ENCODE peak calls at places on chromosomes 2 and 18, in four cellular contexts. K, W, E and I are unnamed samples.

GRCh38 chr2:186771395-186771794 is 77.5 kb downstream of the FAM171B start:
- DNase-seq in K (no peak), E (no peak), W (no peak), I (no peak)

GRCh38 chr2:7014201-7014640 is 97.0 kb downstream of the RNF144A start:
- DNase-seq in E (peak; percentile 34), K (no peak), W (no peak), I (no peak)

GRCh38 chr2:73907840-73908452 is 15.1 kb downstream of the ACTG2 start:
- DNase-seq in K (peak; percentile 64), E (peak; percentile 63), W (peak; percentile 69), I (no peak)

GRCh38 chr18:21831413-21831831 is 90.8 kb downstream of the MIB1 start:
- DNase-seq in K (no peak), E (no peak), W (no peak), I (no peak)

GRCh38 chr2:67702284-67702683 is 305.2 kb downstream of the ETAA1 start:
- DNase-seq in E (no peak), K (no peak), W (no peak), I (no peak)

GRCh38 chr18:35641916-35642315 is 60.4 kb downstream of the GALNT1 start:
- DNase-seq in K (no peak), E (no peak), W (no peak), I (no peak)

GRCh38 chr2:138275292-138275690 is 226.3 kb upstream of the SPOPL start:
- DNase-seq in K (no peak), E (no peak), W (no peak), I (no peak)

GRCh38 chr2:53028259-53028658 is 739.3 kb upstream of the CHAC2 start:
- DNase-seq in K (no peak), W (no peak), E (no peak), I (no peak)

GRCh38 chr18:50126466-50126865 is 68.5 kb downstream of the MYO5B start:
- DNase-seq in W (no peak), K (no peak), E (no peak), I (no peak)

GRCh38 chr2:41791523-41791922 is 256.3 kb upstream of the PKDCC start:
- DNase-seq in W (no peak), E (no peak), K (no peak), I (no peak)

GRCh38 chr2:217099561-217099960 is 239.7 kb upstream of the TNP1 start:
- DNase-seq in E (no peak), K (no peak), W (no peak), I (no peak)

GRCh38 chr2:96965781-96966514 is 20.4 kb downstream of the FAM178B start:
- DNase-seq in E (no peak), K (no peak), W (no peak), I (no peak)

DNA sequence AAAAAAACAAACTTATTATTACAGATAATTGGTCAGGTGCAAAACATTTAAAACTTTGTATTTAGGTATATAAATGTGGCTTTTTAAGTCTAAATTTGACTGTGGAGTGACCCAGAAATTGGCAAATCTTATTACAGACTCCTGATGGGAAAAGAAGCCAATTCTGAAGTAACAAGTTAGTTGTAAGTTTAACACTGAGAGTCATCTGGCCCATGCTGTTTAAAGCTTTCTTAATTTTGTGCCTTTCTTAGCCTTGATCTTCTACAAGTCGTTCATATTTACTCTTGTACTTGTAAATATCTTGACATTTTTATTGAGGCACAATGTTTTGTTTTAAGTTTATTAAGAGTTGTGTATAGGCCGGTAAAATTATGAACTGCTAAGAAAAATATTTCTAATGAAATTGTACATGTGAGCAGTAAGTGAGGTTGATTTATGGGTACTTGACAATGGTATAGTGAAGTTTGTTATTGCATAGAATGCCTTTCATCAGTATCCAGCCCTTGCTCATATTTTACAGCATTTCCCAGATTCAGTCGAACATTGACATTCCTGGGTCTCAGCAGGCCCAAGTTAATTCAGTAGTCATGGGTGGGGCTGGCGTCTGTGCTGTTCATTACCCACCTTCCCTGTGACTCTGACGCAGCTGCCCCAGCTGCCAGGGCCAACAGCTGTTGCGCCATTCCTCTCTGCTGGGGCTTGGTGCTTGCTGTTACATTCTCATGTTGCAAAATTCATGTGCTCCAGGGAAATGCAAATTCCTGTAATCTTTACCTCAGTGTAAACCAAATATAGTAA is 121.4 kb downstream of the ZNF236 start:
- DNase-seq in K (no peak), E (no peak), W (peak; percentile 90), I (peak; percentile 80)
- TF ChIP-seq POLR2AphosphoS5 in K (no peak), E (no peak), W (peak; percentile 72), I (no peak)

GRCh38 chr2:9424447-9425164 is 1.2 kb downstream of the CPSF3 start:
- DNase-seq in K (no peak), W (no peak), E (no peak), I (no peak)

GRCh38 chr2:9423922-9424272 is 443 bp downstream of the CPSF3 start:
- DNase-seq in W (no peak), E (no peak), K (no peak), I (no peak)

GRCh38 chr2:9420495-9420894 is 2.8 kb downstream of the ITGB1BP1 start:
- DNase-seq in K (no peak), E (no peak), W (no peak), I (no peak)

GRCh38 chr2:9422321-9423099 is 818 bp downstream of the ITGB1BP1 start:
- DNase-seq in W (peak; percentile 72), E (peak; percentile 46), K (peak; percentile 72), I (peak; percentile 50)

DNA sequence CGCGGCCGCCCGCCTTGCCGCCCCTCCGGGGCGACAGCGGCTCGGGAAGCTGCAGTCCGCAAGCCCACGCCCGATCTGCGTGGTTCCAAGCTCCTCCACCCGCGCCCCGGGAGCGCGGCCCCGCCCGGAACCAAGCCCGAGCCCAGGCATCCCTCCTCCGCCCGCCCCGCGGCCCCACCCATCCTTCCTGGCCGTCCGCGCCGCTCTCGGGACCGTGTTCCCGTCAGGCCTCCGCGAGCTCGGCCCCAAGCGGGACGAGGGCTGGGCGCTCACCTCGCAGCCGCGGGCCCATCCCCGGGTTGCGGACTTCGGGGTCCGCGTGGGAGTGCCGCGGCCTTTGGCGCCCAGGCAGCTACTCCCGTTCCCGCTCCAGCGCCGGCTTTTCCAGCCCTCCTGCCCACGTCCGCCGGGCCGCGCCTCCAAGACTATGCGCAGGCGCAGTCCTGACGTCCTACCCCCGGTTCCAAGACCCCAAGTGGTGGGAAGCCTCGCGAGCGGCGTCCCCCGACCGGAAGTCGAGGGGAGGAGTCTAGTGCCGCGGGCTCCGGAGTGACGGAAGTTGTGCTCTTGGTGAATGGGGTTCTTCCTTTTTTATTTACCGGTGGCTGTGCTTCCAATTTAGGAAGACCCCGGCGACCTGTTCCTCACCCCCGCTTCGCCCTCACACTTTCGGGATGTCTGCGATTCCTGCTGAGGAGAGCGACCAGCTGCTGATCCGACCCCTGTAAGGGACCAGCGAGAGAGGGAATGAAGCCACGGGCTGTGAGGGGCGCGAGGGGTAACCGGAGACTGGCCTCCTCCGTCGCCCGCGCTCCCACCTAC is at the start of the genes CPSF3 and ITGB1BP1:
- DNase-seq in E (peak; percentile 99), W (peak; percentile 99), K (peak; percentile 98), I (peak; percentile 98)
- TF ChIP-seq EP300 in E (no peak), W (peak; percentile 69), K (no peak), I (no peak)

DNA sequence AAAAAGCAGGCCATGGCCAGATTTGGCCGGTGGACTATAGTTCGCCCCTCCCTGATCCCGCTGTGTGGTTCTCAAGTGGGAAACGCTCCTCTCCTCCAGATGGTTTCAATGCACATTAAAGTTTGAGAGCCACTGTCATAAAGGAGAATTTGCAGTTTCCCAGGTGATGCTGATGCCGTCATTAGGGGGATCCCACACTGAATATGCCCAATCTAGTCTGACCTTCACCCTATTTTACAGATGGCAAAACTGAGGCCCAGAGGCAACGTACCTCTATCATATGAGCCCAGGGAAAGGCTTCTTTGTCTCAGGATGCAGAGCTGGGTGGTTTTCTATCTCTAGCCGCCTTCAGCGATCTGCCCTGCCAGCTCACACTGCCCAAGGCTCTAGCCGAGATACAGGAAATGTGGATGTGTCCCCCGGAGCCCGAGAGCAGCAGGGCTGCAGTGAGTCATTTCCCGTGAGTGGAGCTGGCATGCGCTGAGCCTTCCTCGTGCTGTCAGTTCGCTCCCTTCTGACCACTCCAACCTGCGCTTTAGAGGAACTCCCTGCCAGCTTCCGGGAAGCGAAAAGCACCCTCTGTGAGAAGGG is 116.2 kb downstream of the SMAD7 start:
- DNase-seq in K (no peak), E (no peak), W (peak; percentile 89), I (peak; percentile 88)
- TF ChIP-seq POLR2AphosphoS5 in K (no peak), E (no peak), W (peak; percentile 54), I (peak; percentile 86)

GRCh38 chr2:172330060-172330671 is 97.2 kb upstream of the ITGA6 start:
- DNase-seq in E (no peak), K (no peak), W (no peak), I (no peak)
- TF ChIP-seq EP300 in E (no peak), K (no peak), W (no peak), I (no peak)

GRCh38 chr2:47309952-47310800 is 92.8 kb upstream of the MSH2 start:
- DNase-seq in K (no peak), E (peak; percentile 33), W (no peak), I (peak; percentile 58)
- TF ChIP-seq POLR2AphosphoS5 in K (no peak), E (no peak), W (no peak), I (no peak)

GRCh38 chr2:62576276-62576939 is 70.4 kb upstream of the TMEM17 start:
- DNase-seq in E (no peak), K (no peak), W (no peak), I (no peak)

GRCh38 chr2:62573137-62573731 is 67.2 kb upstream of the TMEM17 start:
- DNase-seq in K (no peak), W (no peak), E (no peak), I (no peak)

GRCh38 chr2:62578837-62579640 is 73.0 kb upstream of the TMEM17 start:
- DNase-seq in E (no peak), W (no peak), K (no peak), I (no peak)

GRCh38 chr2:62577994-62578836 is 72.2 kb upstream of the TMEM17 start:
- DNase-seq in W (no peak), E (no peak), K (no peak), I (no peak)
- TF ChIP-seq EP300 in W (no peak), E (no peak), K (no peak), I (no peak)